ENCODE peak calls at places on chromosome 2, in six cellular contexts. One of them, this sample, is unnamed.
A peak's percentile ranks its signal among the peaks of the same experiment; 100 is the strongest.

GRCh38 chr2:38496927-38497669 is 105.6 kb downstream of the HNRNPLL start:
- DNase-seq in IMR-90: no peak
- DNase-seq in lower lobe of right lung: no peak
- DNase-seq in endothelial cell of umbilical vein: no peak
- DNase-seq in cardiac muscle cell: no peak
- DNase-seq in psoas muscle: peak; percentile 96
- DNase-seq in this sample: peak; percentile 55

GRCh38 chr2:46970334-46971288 is 55.0 kb upstream of the MCFD2 start:
- DNase-seq in IMR-90: peak; percentile 53
- DNase-seq in lower lobe of right lung: peak; percentile 76
- DNase-seq in endothelial cell of umbilical vein: peak; percentile 53
- DNase-seq in cardiac muscle cell: peak; percentile 70
- DNase-seq in psoas muscle: peak; percentile 84
- DNase-seq in this sample: peak; percentile 82

GRCh38 chr2:225117061-225117716 is 74.9 kb upstream of the DOCK10 start:
- DNase-seq in IMR-90: peak; percentile 11
- DNase-seq in lower lobe of right lung: no peak
- DNase-seq in endothelial cell of umbilical vein: no peak
- DNase-seq in cardiac muscle cell: no peak
- DNase-seq in psoas muscle: no peak
- DNase-seq in this sample: no peak

GRCh38 chr2:98781822-98782221 is 50.9 kb upstream of the MGAT4A start:
- DNase-seq in IMR-90: no peak
- DNase-seq in lower lobe of right lung: no peak
- DNase-seq in endothelial cell of umbilical vein: no peak
- DNase-seq in cardiac muscle cell: no peak
- DNase-seq in psoas muscle: no peak
- DNase-seq in this sample: no peak

GRCh38 chr2:31813016-31813415 is 197.8 kb downstream of the MEMO1 start:
- DNase-seq in IMR-90: no peak
- DNase-seq in lower lobe of right lung: no peak
- DNase-seq in endothelial cell of umbilical vein: no peak
- DNase-seq in cardiac muscle cell: no peak
- DNase-seq in psoas muscle: no peak
- DNase-seq in this sample: no peak

GRCh38 chr2:155141418-155141817 is 442.9 kb downstream of the KCNJ3 start:
- DNase-seq in IMR-90: no peak
- DNase-seq in lower lobe of right lung: no peak
- DNase-seq in endothelial cell of umbilical vein: no peak
- DNase-seq in cardiac muscle cell: no peak
- DNase-seq in psoas muscle: no peak
- DNase-seq in this sample: no peak

GRCh38 chr2:6372317-6372903 is 493.3 kb downstream of the CMPK2 start:
- DNase-seq in IMR-90: peak; percentile 73
- DNase-seq in lower lobe of right lung: no peak
- DNase-seq in endothelial cell of umbilical vein: no peak
- DNase-seq in cardiac muscle cell: no peak
- DNase-seq in psoas muscle: no peak
- DNase-seq in this sample: no peak

GRCh38 chr2:224995419-224995818 is 46.8 kb downstream of the DOCK10 start:
- DNase-seq in IMR-90: no peak
- DNase-seq in lower lobe of right lung: no peak
- DNase-seq in endothelial cell of umbilical vein: no peak
- DNase-seq in cardiac muscle cell: no peak
- DNase-seq in psoas muscle: no peak
- DNase-seq in this sample: no peak

GRCh38 chr2:8536686-8537571 is 144.9 kb upstream of the ID2 start:
- DNase-seq in IMR-90: peak; percentile 20
- DNase-seq in lower lobe of right lung: no peak
- DNase-seq in endothelial cell of umbilical vein: no peak
- DNase-seq in cardiac muscle cell: peak; percentile 34
- DNase-seq in psoas muscle: no peak
- DNase-seq in this sample: peak; percentile 38

GRCh38 chr2:120346034-120346666 is at the start of gene INHBB:
- DNase-seq in IMR-90: no peak
- DNase-seq in lower lobe of right lung: no peak
- DNase-seq in endothelial cell of umbilical vein: no peak
- DNase-seq in cardiac muscle cell: peak; percentile 22
- DNase-seq in psoas muscle: peak; percentile 64
- DNase-seq in this sample: no peak

GRCh38 chr2:201858781-201859180 is 52.4 kb downstream of the CDK15 start:
- DNase-seq in IMR-90: peak; percentile 57
- DNase-seq in lower lobe of right lung: no peak
- DNase-seq in endothelial cell of umbilical vein: peak; percentile 58
- DNase-seq in cardiac muscle cell: peak; percentile 56
- DNase-seq in psoas muscle: peak; percentile 57
- DNase-seq in this sample: no peak

GRCh38 chr2:109410021-109410815 is 203.5 kb downstream of the SEPTIN10 start:
- DNase-seq in IMR-90: peak; percentile 29
- DNase-seq in lower lobe of right lung: no peak
- DNase-seq in endothelial cell of umbilical vein: no peak
- DNase-seq in cardiac muscle cell: no peak
- DNase-seq in psoas muscle: peak; percentile 81
- DNase-seq in this sample: no peak

GRCh38 chr2:226973821-226974220 is 138.0 kb downstream of the RHBDD1 start:
- DNase-seq in IMR-90: no peak
- DNase-seq in lower lobe of right lung: no peak
- DNase-seq in endothelial cell of umbilical vein: no peak
- DNase-seq in cardiac muscle cell: no peak
- DNase-seq in psoas muscle: no peak
- DNase-seq in this sample: no peak

GRCh38 chr2:118728984-118729383 is 118.5 kb downstream of the EN1 start:
- DNase-seq in IMR-90: no peak
- DNase-seq in lower lobe of right lung: no peak
- DNase-seq in endothelial cell of umbilical vein: no peak
- DNase-seq in cardiac muscle cell: no peak
- DNase-seq in psoas muscle: no peak
- DNase-seq in this sample: no peak

GRCh38 chr2:196959291-196959690 is 32.8 kb upstream of the PGAP1 start:
- DNase-seq in IMR-90: no peak
- DNase-seq in lower lobe of right lung: no peak
- DNase-seq in endothelial cell of umbilical vein: no peak
- DNase-seq in cardiac muscle cell: no peak
- DNase-seq in psoas muscle: no peak
- DNase-seq in this sample: no peak

GRCh38 chr2:70300771-70301343 is 1.0 kb downstream of the FAM136A start:
- DNase-seq in IMR-90: no peak
- DNase-seq in lower lobe of right lung: no peak
- DNase-seq in endothelial cell of umbilical vein: no peak
- DNase-seq in cardiac muscle cell: no peak
- DNase-seq in psoas muscle: no peak
- DNase-seq in this sample: no peak

GRCh38 chr2:226478121-226478809 is 321.4 kb downstream of the IRS1 start:
- DNase-seq in IMR-90: peak; percentile 96
- DNase-seq in lower lobe of right lung: no peak
- DNase-seq in endothelial cell of umbilical vein: peak; percentile 72
- DNase-seq in cardiac muscle cell: peak; percentile 90
- DNase-seq in psoas muscle: peak; percentile 67
- DNase-seq in this sample: peak; percentile 72

GRCh38 chr2:190119948-190120347 is 57.4 kb upstream of the MSTN start:
- DNase-seq in IMR-90: no peak
- DNase-seq in lower lobe of right lung: no peak
- DNase-seq in endothelial cell of umbilical vein: peak; percentile 3
- DNase-seq in cardiac muscle cell: peak; percentile 27
- DNase-seq in psoas muscle: no peak
- DNase-seq in this sample: no peak

GRCh38 chr2:190882831-190883582 is 2.4 kb downstream of the GLS start:
- DNase-seq in IMR-90: no peak
- DNase-seq in lower lobe of right lung: no peak
- DNase-seq in endothelial cell of umbilical vein: peak; percentile 45
- DNase-seq in cardiac muscle cell: peak; percentile 16
- DNase-seq in psoas muscle: no peak
- DNase-seq in this sample: no peak

GRCh38 chr2:20232837-20233207 is 7.9 kb upstream of the SDC1 start:
- DNase-seq in IMR-90: no peak
- DNase-seq in lower lobe of right lung: no peak
- DNase-seq in endothelial cell of umbilical vein: no peak
- DNase-seq in cardiac muscle cell: no peak
- DNase-seq in psoas muscle: no peak
- DNase-seq in this sample: no peak

GRCh38 chr2:217413193-217413592 is 553.3 kb upstream of the TNP1 start:
- DNase-seq in IMR-90: no peak
- DNase-seq in lower lobe of right lung: no peak
- DNase-seq in endothelial cell of umbilical vein: no peak
- DNase-seq in cardiac muscle cell: no peak
- DNase-seq in psoas muscle: no peak
- DNase-seq in this sample: no peak

GRCh38 chr2:54208364-54209240 is 47.4 kb downstream of the TSPYL6 start:
- DNase-seq in IMR-90: peak; percentile 71
- DNase-seq in lower lobe of right lung: no peak
- DNase-seq in endothelial cell of umbilical vein: peak; percentile 29
- DNase-seq in cardiac muscle cell: peak; percentile 55
- DNase-seq in psoas muscle: no peak
- DNase-seq in this sample: no peak

GRCh38 chr2:54212456-54212855 is 43.6 kb downstream of the TSPYL6 start:
- DNase-seq in IMR-90: peak; percentile 96
- DNase-seq in lower lobe of right lung: no peak
- DNase-seq in endothelial cell of umbilical vein: no peak
- DNase-seq in cardiac muscle cell: peak; percentile 94
- DNase-seq in psoas muscle: no peak
- DNase-seq in this sample: no peak

GRCh38 chr2:54207666-54208195 is 48.3 kb downstream of the TSPYL6 start:
- DNase-seq in IMR-90: peak; percentile 12
- DNase-seq in lower lobe of right lung: no peak
- DNase-seq in endothelial cell of umbilical vein: peak; percentile 59
- DNase-seq in cardiac muscle cell: peak; percentile 93
- DNase-seq in psoas muscle: no peak
- DNase-seq in this sample: no peak

GRCh38 chr2:54206596-54206995 is 49.4 kb downstream of the TSPYL6 start:
- DNase-seq in IMR-90: peak; percentile 46
- DNase-seq in lower lobe of right lung: no peak
- DNase-seq in endothelial cell of umbilical vein: peak; percentile 58
- DNase-seq in cardiac muscle cell: peak; percentile 76
- DNase-seq in psoas muscle: no peak
- DNase-seq in this sample: no peak

DNA sequence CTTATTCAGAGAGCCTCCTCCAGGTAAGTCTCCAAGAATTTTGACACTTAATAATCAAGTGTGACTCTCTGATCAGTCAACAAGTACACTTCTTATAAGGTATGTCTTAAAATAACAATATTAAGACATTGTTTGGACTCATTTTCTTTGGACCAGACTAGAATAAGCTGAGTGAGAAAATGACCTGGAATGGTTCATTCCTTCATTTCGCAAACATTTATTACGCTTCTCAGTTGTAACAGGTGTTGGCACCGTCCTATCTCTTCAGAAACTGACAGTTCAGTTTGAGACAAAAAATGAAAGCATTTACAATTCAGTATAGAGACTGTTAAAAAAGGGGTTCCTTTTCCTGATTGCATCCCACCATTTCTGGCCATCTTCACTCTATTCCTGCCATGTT is 46.6 kb downstream of the TSPYL6 start:
- DNase-seq in IMR-90: no peak
- DNase-seq in lower lobe of right lung: no peak
- DNase-seq in endothelial cell of umbilical vein: no peak
- DNase-seq in cardiac muscle cell: no peak
- DNase-seq in psoas muscle: no peak
- DNase-seq in this sample: no peak
- H3K27ac ChIP-seq in IMR-90: no peak overlapping the region
- H3K27ac ChIP-seq in lower lobe of right lung: no peak overlapping the region
- H3K27ac ChIP-seq in endothelial cell of umbilical vein: no peak overlapping the region
- H3K27ac ChIP-seq in cardiac muscle cell: no peak overlapping the region
- H3K27ac ChIP-seq in psoas muscle: no peak overlapping the region
- H3K27ac ChIP-seq in this sample: no peak overlapping the region

GRCh38 chr2:237413293-237414055 is 490 bp downstream of the COL6A3 start:
- DNase-seq in IMR-90: no peak
- DNase-seq in lower lobe of right lung: no peak
- DNase-seq in endothelial cell of umbilical vein: no peak
- DNase-seq in cardiac muscle cell: no peak
- DNase-seq in psoas muscle: no peak
- DNase-seq in this sample: no peak
- H3K27ac ChIP-seq in IMR-90: peak overlapping the region; percentile 89
- H3K27ac ChIP-seq in lower lobe of right lung: peak overlapping the region; percentile 73
- H3K27ac ChIP-seq in endothelial cell of umbilical vein: no peak overlapping the region
- H3K27ac ChIP-seq in cardiac muscle cell: no peak overlapping the region
- H3K27ac ChIP-seq in psoas muscle: peak overlapping the region; percentile 58
- H3K27ac ChIP-seq in this sample: peak overlapping the region; percentile 59

GRCh38 chr2:204944927-204945326 is 399.7 kb downstream of the PARD3B start:
- DNase-seq in IMR-90: no peak
- DNase-seq in lower lobe of right lung: no peak
- DNase-seq in endothelial cell of umbilical vein: no peak
- DNase-seq in cardiac muscle cell: no peak
- DNase-seq in psoas muscle: no peak
- DNase-seq in this sample: no peak

GRCh38 chr2:204945376-204945775 is 400.1 kb downstream of the PARD3B start:
- DNase-seq in IMR-90: no peak
- DNase-seq in lower lobe of right lung: no peak
- DNase-seq in endothelial cell of umbilical vein: no peak
- DNase-seq in cardiac muscle cell: no peak
- DNase-seq in psoas muscle: no peak
- DNase-seq in this sample: no peak

GRCh38 chr2:204948822-204949221 is 403.5 kb downstream of the PARD3B start:
- DNase-seq in IMR-90: no peak
- DNase-seq in lower lobe of right lung: no peak
- DNase-seq in endothelial cell of umbilical vein: no peak
- DNase-seq in cardiac muscle cell: no peak
- DNase-seq in psoas muscle: no peak
- DNase-seq in this sample: no peak

GRCh38 chr2:204948364-204948763 is 403.1 kb downstream of the PARD3B start:
- DNase-seq in IMR-90: no peak
- DNase-seq in lower lobe of right lung: no peak
- DNase-seq in endothelial cell of umbilical vein: no peak
- DNase-seq in cardiac muscle cell: no peak
- DNase-seq in psoas muscle: no peak
- DNase-seq in this sample: no peak

GRCh38 chr2:204947448-204947847 is 402.2 kb downstream of the PARD3B start:
- DNase-seq in IMR-90: no peak
- DNase-seq in lower lobe of right lung: no peak
- DNase-seq in endothelial cell of umbilical vein: no peak
- DNase-seq in cardiac muscle cell: no peak
- DNase-seq in psoas muscle: no peak
- DNase-seq in this sample: no peak
- H3K27ac ChIP-seq in IMR-90: no peak overlapping the region
- H3K27ac ChIP-seq in lower lobe of right lung: no peak overlapping the region
- H3K27ac ChIP-seq in endothelial cell of umbilical vein: no peak overlapping the region
- H3K27ac ChIP-seq in cardiac muscle cell: no peak overlapping the region
- H3K27ac ChIP-seq in psoas muscle: no peak overlapping the region
- H3K27ac ChIP-seq in this sample: no peak overlapping the region

GRCh38 chr2:177599956-177600355 is 207.4 kb downstream of the AGPS start:
- DNase-seq in IMR-90: no peak
- DNase-seq in lower lobe of right lung: no peak
- DNase-seq in endothelial cell of umbilical vein: no peak
- DNase-seq in cardiac muscle cell: no peak
- DNase-seq in psoas muscle: no peak
- DNase-seq in this sample: no peak

GRCh38 chr2:177603734-177604133 is 211.2 kb downstream of the AGPS start:
- DNase-seq in IMR-90: no peak
- DNase-seq in lower lobe of right lung: no peak
- DNase-seq in endothelial cell of umbilical vein: no peak
- DNase-seq in cardiac muscle cell: no peak
- DNase-seq in psoas muscle: no peak
- DNase-seq in this sample: no peak

GRCh38 chr2:177600917-177601316 is 208.3 kb downstream of the AGPS start:
- DNase-seq in IMR-90: no peak
- DNase-seq in lower lobe of right lung: no peak
- DNase-seq in endothelial cell of umbilical vein: no peak
- DNase-seq in cardiac muscle cell: no peak
- DNase-seq in psoas muscle: no peak
- DNase-seq in this sample: no peak

GRCh38 chr2:177604291-177605065 is 211.9 kb downstream of the AGPS start:
- DNase-seq in IMR-90: peak; percentile 71
- DNase-seq in lower lobe of right lung: no peak
- DNase-seq in endothelial cell of umbilical vein: peak; percentile 71
- DNase-seq in cardiac muscle cell: peak; percentile 83
- DNase-seq in psoas muscle: no peak
- DNase-seq in this sample: no peak

GRCh38 chr2:177602611-177603164 is 210.1 kb downstream of the AGPS start:
- DNase-seq in IMR-90: no peak
- DNase-seq in lower lobe of right lung: no peak
- DNase-seq in endothelial cell of umbilical vein: no peak
- DNase-seq in cardiac muscle cell: no peak
- DNase-seq in psoas muscle: no peak
- DNase-seq in this sample: no peak
- H3K27ac ChIP-seq in IMR-90: no peak overlapping the region
- H3K27ac ChIP-seq in lower lobe of right lung: no peak overlapping the region
- H3K27ac ChIP-seq in endothelial cell of umbilical vein: no peak overlapping the region
- H3K27ac ChIP-seq in cardiac muscle cell: no peak overlapping the region
- H3K27ac ChIP-seq in psoas muscle: no peak overlapping the region
- H3K27ac ChIP-seq in this sample: no peak overlapping the region

This sample was measured in aorta.